ENCODE peak calls at places on chromosomes 6 and 20, in four cellular contexts. One of them, this sample, is unnamed.

GRCh38 chr6:162733489-162733888 is 5.7 kb downstream of the PACRG start:
- DNase-seq in mesendoderm: peak; percentile 25
- DNase-seq in mesenchymal stem cell: no peak
- DNase-seq in IMR-90: no peak
- DNase-seq in this sample: no peak

GRCh38 chr20:49570161-49570827 is 2.4 kb upstream of the PTGIS start:
- DNase-seq in mesendoderm: no peak
- DNase-seq in mesenchymal stem cell: no peak
- DNase-seq in IMR-90: no peak
- DNase-seq in this sample: no peak

GRCh38 chr6:18100296-18100695 is 22.2 kb downstream of the NHLRC1 start:
- DNase-seq in mesendoderm: no peak
- DNase-seq in mesenchymal stem cell: no peak
- DNase-seq in IMR-90: no peak
- DNase-seq in this sample: no peak

GRCh38 chr6:105763866-105764265 is 322.3 kb upstream of the PRDM1 start:
- DNase-seq in mesendoderm: no peak
- DNase-seq in mesenchymal stem cell: no peak
- DNase-seq in IMR-90: no peak
- DNase-seq in this sample: no peak

GRCh38 chr6:5099537-5099936 is 14.4 kb downstream of the PPP1R3G start:
- DNase-seq in mesendoderm: no peak
- DNase-seq in mesenchymal stem cell: no peak
- DNase-seq in IMR-90: no peak
- DNase-seq in this sample: no peak

GRCh38 chr6:33207569-33208088 is 671 bp upstream of the RING1 start:
- DNase-seq in mesendoderm: no peak
- DNase-seq in mesenchymal stem cell: peak; percentile 81
- DNase-seq in IMR-90: peak; percentile 43
- DNase-seq in this sample: no peak

GRCh38 chr6:45676376-45676775 is 298.6 kb upstream of the SUPT3H start:
- DNase-seq in mesendoderm: no peak
- DNase-seq in mesenchymal stem cell: no peak
- DNase-seq in IMR-90: no peak
- DNase-seq in this sample: no peak

GRCh38 chr6:27812805-27813626 is 99.2 kb downstream of the OR2B2 start:
- DNase-seq in mesendoderm: peak; percentile 47
- DNase-seq in mesenchymal stem cell: no peak
- DNase-seq in IMR-90: no peak
- DNase-seq in this sample: no peak

GRCh38 chr20:57004416-57004815 is 262.0 kb downstream of the BMP7 start:
- DNase-seq in mesendoderm: no peak
- DNase-seq in mesenchymal stem cell: no peak
- DNase-seq in IMR-90: no peak
- DNase-seq in this sample: no peak

GRCh38 chr20:21719592-21720214 is 14.2 kb downstream of the PAX1 start:
- DNase-seq in mesendoderm: no peak
- DNase-seq in mesenchymal stem cell: peak; percentile 44
- DNase-seq in IMR-90: peak; percentile 47
- DNase-seq in this sample: no peak

GRCh38 chr20:34642009-34642408 is 34.9 kb downstream of the PIGU start:
- DNase-seq in mesendoderm: no peak
- DNase-seq in mesenchymal stem cell: no peak
- DNase-seq in IMR-90: no peak
- DNase-seq in this sample: no peak

GRCh38 chr6:170164271-170164900 is 126.5 kb downstream of the DLL1 start:
- DNase-seq in mesendoderm: no peak
- DNase-seq in mesenchymal stem cell: no peak
- DNase-seq in IMR-90: no peak
- DNase-seq in this sample: no peak

GRCh38 chr6:47034421-47034820 is 7.7 kb downstream of the ADGRF1 start:
- DNase-seq in mesendoderm: no peak
- DNase-seq in mesenchymal stem cell: no peak
- DNase-seq in IMR-90: no peak
- DNase-seq in this sample: no peak

GRCh38 chr20:37727247-37727956 is 33.6 kb downstream of the CTNNBL1 start:
- DNase-seq in mesendoderm: peak; percentile 89
- DNase-seq in mesenchymal stem cell: peak; percentile 58
- DNase-seq in IMR-90: no peak
- DNase-seq in this sample: peak; percentile 71

GRCh38 chr6:31639449-31639861 is 13.0 kb downstream of the BAG6 start:
- DNase-seq in mesendoderm: no peak
- DNase-seq in mesenchymal stem cell: peak; percentile 58
- DNase-seq in IMR-90: peak; percentile 56
- DNase-seq in this sample: no peak

GRCh38 chr20:38434310-38434741 is 802 bp downstream of the SNHG17 start:
- DNase-seq in mesendoderm: peak; percentile 40
- DNase-seq in mesenchymal stem cell: peak; percentile 63
- DNase-seq in IMR-90: peak; percentile 23
- DNase-seq in this sample: no peak

GRCh38 chr6:11700118-11700718 is 78.4 kb downstream of the ADTRP start:
- DNase-seq in mesendoderm: peak; percentile 52
- DNase-seq in mesenchymal stem cell: peak; percentile 67
- DNase-seq in IMR-90: peak; percentile 73
- DNase-seq in this sample: no peak

GRCh38 chr6:163538331-163538730 is 123.8 kb downstream of the QKI start:
- DNase-seq in mesendoderm: peak; percentile 38
- DNase-seq in mesenchymal stem cell: no peak
- DNase-seq in IMR-90: no peak
- DNase-seq in this sample: no peak

GRCh38 chr6:150715132-150715531 is 115.4 kb downstream of the PLEKHG1 start:
- DNase-seq in mesendoderm: no peak
- DNase-seq in mesenchymal stem cell: no peak
- DNase-seq in IMR-90: no peak
- DNase-seq in this sample: no peak

GRCh38 chr6:72261554-72261953 is 360.3 kb upstream of the KCNQ5 start:
- DNase-seq in mesendoderm: no peak
- DNase-seq in mesenchymal stem cell: no peak
- DNase-seq in IMR-90: no peak
- DNase-seq in this sample: no peak

GRCh38 chr6:7513534-7513933 is 27.9 kb upstream of the DSP start:
- DNase-seq in mesendoderm: no peak
- DNase-seq in mesenchymal stem cell: no peak
- DNase-seq in IMR-90: no peak
- DNase-seq in this sample: no peak

GRCh38 chr6:133286765-133287164 is 45.6 kb downstream of the EYA4 start:
- DNase-seq in mesendoderm: peak; percentile 52
- DNase-seq in mesenchymal stem cell: peak; percentile 15
- DNase-seq in IMR-90: peak; percentile 27
- DNase-seq in this sample: no peak

GRCh38 chr6:43737272-43738081 is 32.5 kb upstream of the VEGFA start:
- DNase-seq in mesendoderm: peak; percentile 41
- DNase-seq in mesenchymal stem cell: peak; percentile 47
- DNase-seq in IMR-90: peak; percentile 28
- DNase-seq in this sample: no peak

GRCh38 chr20:49281059-49281912 is 3.4 kb upstream of the ZNFX1 start:
- DNase-seq in mesendoderm: peak; percentile 95
- DNase-seq in mesenchymal stem cell: peak; percentile 92
- DNase-seq in IMR-90: no peak
- DNase-seq in this sample: no peak

GRCh38 chr20:42986143-42986773 is 203.4 kb downstream of the PTPRT start:
- DNase-seq in mesendoderm: peak; percentile 13
- DNase-seq in mesenchymal stem cell: no peak
- DNase-seq in IMR-90: no peak
- DNase-seq in this sample: no peak

GRCh38 chr6:21668794-21669193 is 75.2 kb downstream of the SOX4 start:
- DNase-seq in mesendoderm: no peak
- DNase-seq in mesenchymal stem cell: no peak
- DNase-seq in IMR-90: no peak
- DNase-seq in this sample: no peak

GRCh38 chr20:61949363-61949713 is 116.3 kb downstream of the TAF4 start:
- DNase-seq in mesendoderm: no peak
- DNase-seq in mesenchymal stem cell: no peak
- DNase-seq in IMR-90: no peak
- DNase-seq in this sample: no peak

GRCh38 chr6:137044366-137045220 is at the start of gene IL20RA:
- DNase-seq in mesendoderm: peak; percentile 49
- DNase-seq in mesenchymal stem cell: peak; percentile 35
- DNase-seq in IMR-90: no peak
- DNase-seq in this sample: peak; percentile 8

GRCh38 chr6:160430203-160430602 is 82.0 kb downstream of the SLC22A3 start:
- DNase-seq in mesendoderm: no peak
- DNase-seq in mesenchymal stem cell: no peak
- DNase-seq in IMR-90: no peak
- DNase-seq in this sample: no peak

GRCh38 chr20:60255866-60256265 is 297.6 kb downstream of the CDH26 start:
- DNase-seq in mesendoderm: no peak
- DNase-seq in mesenchymal stem cell: no peak
- DNase-seq in IMR-90: peak; percentile 62
- DNase-seq in this sample: no peak

GRCh38 chr6:169292340-169293124 is 38.9 kb upstream of the THBS2 start:
- DNase-seq in mesendoderm: peak; percentile 52
- DNase-seq in mesenchymal stem cell: peak; percentile 47
- DNase-seq in IMR-90: peak; percentile 97
- DNase-seq in this sample: no peak

GRCh38 chr6:42260424-42260888 is 42.8 kb upstream of the MRPS10 start:
- DNase-seq in mesendoderm: peak; percentile 60
- DNase-seq in mesenchymal stem cell: peak; percentile 51
- DNase-seq in IMR-90: no peak
- DNase-seq in this sample: no peak

GRCh38 chr20:487655-488054 is 25.3 kb upstream of the TBC1D20 start:
- DNase-seq in mesendoderm: no peak
- DNase-seq in mesenchymal stem cell: no peak
- DNase-seq in IMR-90: no peak
- DNase-seq in this sample: no peak

GRCh38 chr6:50305660-50306059 is 255.9 kb upstream of the DEFB112 start:
- DNase-seq in mesendoderm: peak; percentile 54
- DNase-seq in mesenchymal stem cell: peak; percentile 22
- DNase-seq in IMR-90: no peak
- DNase-seq in this sample: no peak

GRCh38 chr6:168332020-168332419 is 12.4 kb upstream of the DACT2 start:
- DNase-seq in mesendoderm: peak; percentile 97
- DNase-seq in mesenchymal stem cell: no peak
- DNase-seq in IMR-90: no peak
- DNase-seq in this sample: no peak

GRCh38 chr6:149897015-149897697 is 757 bp downstream of the RAET1E start:
- DNase-seq in mesendoderm: no peak
- DNase-seq in mesenchymal stem cell: peak; percentile 74
- DNase-seq in IMR-90: peak; percentile 92
- DNase-seq in this sample: no peak

GRCh38 chr6:126781582-126781981 is 336.9 kb upstream of the RSPO3 start:
- DNase-seq in mesendoderm: no peak
- DNase-seq in mesenchymal stem cell: no peak
- DNase-seq in IMR-90: no peak
- DNase-seq in this sample: no peak

GRCh38 chr20:62031462-62032092 is 34.1 kb downstream of the TAF4 start:
- DNase-seq in mesendoderm: no peak
- DNase-seq in mesenchymal stem cell: no peak
- DNase-seq in IMR-90: no peak
- DNase-seq in this sample: no peak

GRCh38 chr6:155093430-155093829 is 98.3 kb downstream of the TIAM2 start:
- DNase-seq in mesendoderm: no peak
- DNase-seq in mesenchymal stem cell: no peak
- DNase-seq in IMR-90: no peak
- DNase-seq in this sample: no peak

GRCh38 chr20:11447371-11448100 is 470.2 kb upstream of the BTBD3 start:
- DNase-seq in mesendoderm: peak; percentile 78
- DNase-seq in mesenchymal stem cell: no peak
- DNase-seq in IMR-90: no peak
- DNase-seq in this sample: no peak
- H3K4ac ChIP-seq in mesendoderm: no peak overlapping the region
- H3K4ac ChIP-seq in mesenchymal stem cell: no peak overlapping the region
- H3K4ac ChIP-seq in IMR-90: no peak overlapping the region
- H3K4ac ChIP-seq in this sample: no peak overlapping the region

GRCh38 chr6:40541556-40542174 is 45.5 kb downstream of the LRFN2 start:
- DNase-seq in mesendoderm: no peak
- DNase-seq in mesenchymal stem cell: no peak
- DNase-seq in IMR-90: no peak
- DNase-seq in this sample: no peak

GRCh38 chr6:40542175-40542764 is 44.9 kb downstream of the LRFN2 start:
- DNase-seq in mesendoderm: peak; percentile 22
- DNase-seq in mesenchymal stem cell: no peak
- DNase-seq in IMR-90: no peak
- DNase-seq in this sample: no peak

GRCh38 chr6:40543133-40543532 is 44.0 kb downstream of the LRFN2 start:
- DNase-seq in mesendoderm: no peak
- DNase-seq in mesenchymal stem cell: no peak
- DNase-seq in IMR-90: no peak
- DNase-seq in this sample: no peak

GRCh38 chr6:40545954-40546353 is 41.2 kb downstream of the LRFN2 start:
- DNase-seq in mesendoderm: peak; percentile 69
- DNase-seq in mesenchymal stem cell: no peak
- DNase-seq in IMR-90: no peak
- DNase-seq in this sample: peak; percentile 42

GRCh38 chr6:40543776-40544175 is 43.4 kb downstream of the LRFN2 start:
- DNase-seq in mesendoderm: peak; percentile 15
- DNase-seq in mesenchymal stem cell: no peak
- DNase-seq in IMR-90: no peak
- DNase-seq in this sample: no peak
- H3K4ac ChIP-seq in mesendoderm: no peak overlapping the region
- H3K4ac ChIP-seq in mesenchymal stem cell: no peak overlapping the region
- H3K4ac ChIP-seq in IMR-90: no peak overlapping the region
- H3K4ac ChIP-seq in this sample: no peak overlapping the region

GRCh38 chr6:73579389-73579788 is 58.6 kb upstream of the EEF1A1 start:
- DNase-seq in mesendoderm: no peak
- DNase-seq in mesenchymal stem cell: no peak
- DNase-seq in IMR-90: no peak
- DNase-seq in this sample: no peak

GRCh38 chr6:73581293-73581692 is 60.5 kb upstream of the EEF1A1 start:
- DNase-seq in mesendoderm: no peak
- DNase-seq in mesenchymal stem cell: no peak
- DNase-seq in IMR-90: no peak
- DNase-seq in this sample: no peak

GRCh38 chr6:73579851-73580246 is 59.0 kb upstream of the EEF1A1 start:
- DNase-seq in mesendoderm: peak; percentile 95
- DNase-seq in mesenchymal stem cell: peak; percentile 86
- DNase-seq in IMR-90: peak; percentile 91
- DNase-seq in this sample: peak; percentile 24

GRCh38 chr6:73577605-73578160 is 56.9 kb upstream of the EEF1A1 start:
- DNase-seq in mesendoderm: peak; percentile 40
- DNase-seq in mesenchymal stem cell: no peak
- DNase-seq in IMR-90: no peak
- DNase-seq in this sample: no peak

GRCh38 chr6:73580247-73581149 is 59.7 kb upstream of the EEF1A1 start:
- DNase-seq in mesendoderm: peak; percentile 99
- DNase-seq in mesenchymal stem cell: peak; percentile 98
- DNase-seq in IMR-90: peak; percentile 98
- DNase-seq in this sample: peak; percentile 91
- H3K4ac ChIP-seq in mesendoderm: peak overlapping the region; percentile 85
- H3K4ac ChIP-seq in mesenchymal stem cell: peak overlapping the region; percentile 75
- H3K4ac ChIP-seq in IMR-90: peak overlapping the region; percentile 96
- H3K4ac ChIP-seq in this sample: no peak overlapping the region

GRCh38 chr6:144331610-144332009 is 46.5 kb downstream of the UTRN start:
- DNase-seq in mesendoderm: peak; percentile 88
- DNase-seq in mesenchymal stem cell: peak; percentile 67
- DNase-seq in IMR-90: peak; percentile 93
- DNase-seq in this sample: no peak

GRCh38 chr6:144330588-144330987 is 45.5 kb downstream of the UTRN start:
- DNase-seq in mesendoderm: peak; percentile 98
- DNase-seq in mesenchymal stem cell: no peak
- DNase-seq in IMR-90: no peak
- DNase-seq in this sample: no peak

GRCh38 chr6:144327081-144327480 is 41.9 kb downstream of the UTRN start:
- DNase-seq in mesendoderm: peak; percentile 55
- DNase-seq in mesenchymal stem cell: no peak
- DNase-seq in IMR-90: no peak
- DNase-seq in this sample: no peak

GRCh38 chr6:144332177-144332576 is 47.0 kb downstream of the UTRN start:
- DNase-seq in mesendoderm: no peak
- DNase-seq in mesenchymal stem cell: no peak
- DNase-seq in IMR-90: no peak
- DNase-seq in this sample: no peak

GRCh38 chr6:144330017-144330416 is 44.9 kb downstream of the UTRN start:
- DNase-seq in mesendoderm: no peak
- DNase-seq in mesenchymal stem cell: no peak
- DNase-seq in IMR-90: no peak
- DNase-seq in this sample: no peak
- H3K4ac ChIP-seq in mesendoderm: peak overlapping the region; percentile 79
- H3K4ac ChIP-seq in mesenchymal stem cell: no peak overlapping the region
- H3K4ac ChIP-seq in IMR-90: no peak overlapping the region
- H3K4ac ChIP-seq in this sample: no peak overlapping the region